ENCODE peak calls at places on chromosomes 5 and 9, in ten cellular contexts. One of them, this sample, is unnamed.

GRCh38 chr5:144191998-144192397 is 21.3 kb downstream of the KCTD16 start:
- DNase-seq in CD14-positive monocyte: no peak
- DNase-seq in HTR-8/SVneo: peak; percentile 59
- DNase-seq in IMR-90: peak; percentile 87
- DNase-seq in amniotic stem cell: peak; percentile 66
- DNase-seq in activated naive CD8-positive, alpha-beta T cell treated with anti-CD3 and anti-CD28 coated beads for 36 hours: peak; percentile 9
- DNase-seq in activated CD4-positive, alpha-beta T cell treated with anti-CD3 and anti-CD28 coated beads, Interleukin-2, amount 50 U/mL, for 24 hours: no peak
- DNase-seq in NCI-H1436: peak; percentile 59
- DNase-seq in NB4: peak; percentile 81
- DNase-seq in MM.1S: peak; percentile 95
- DNase-seq in this sample: peak; percentile 75

GRCh38 chr5:167602077-167602476 is 689.4 kb upstream of the WWC1 start:
- DNase-seq in CD14-positive monocyte: no peak
- DNase-seq in HTR-8/SVneo: no peak
- DNase-seq in IMR-90: no peak
- DNase-seq in amniotic stem cell: no peak
- DNase-seq in activated naive CD8-positive, alpha-beta T cell treated with anti-CD3 and anti-CD28 coated beads for 36 hours: no peak
- DNase-seq in activated CD4-positive, alpha-beta T cell treated with anti-CD3 and anti-CD28 coated beads, Interleukin-2, amount 50 U/mL, for 24 hours: no peak
- DNase-seq in NCI-H1436: no peak
- DNase-seq in NB4: no peak
- DNase-seq in MM.1S: no peak
- DNase-seq in this sample: no peak

GRCh38 chr9:109012009-109012875 is 1.1 kb downstream of the CTNNAL1 start:
- DNase-seq in CD14-positive monocyte: peak; percentile 74
- DNase-seq in HTR-8/SVneo: peak; percentile 83
- DNase-seq in IMR-90: peak; percentile 94
- DNase-seq in amniotic stem cell: peak; percentile 82
- DNase-seq in activated naive CD8-positive, alpha-beta T cell treated with anti-CD3 and anti-CD28 coated beads for 36 hours: peak; percentile 61
- DNase-seq in activated CD4-positive, alpha-beta T cell treated with anti-CD3 and anti-CD28 coated beads, Interleukin-2, amount 50 U/mL, for 24 hours: peak; percentile 18
- DNase-seq in NCI-H1436: no peak
- DNase-seq in NB4: peak; percentile 68
- DNase-seq in MM.1S: peak; percentile 52
- DNase-seq in this sample: peak; percentile 42

GRCh38 chr9:81626511-81626910 is 62.8 kb downstream of the TLE1 start:
- DNase-seq in CD14-positive monocyte: no peak
- DNase-seq in HTR-8/SVneo: no peak
- DNase-seq in IMR-90: peak; percentile 75
- DNase-seq in amniotic stem cell: no peak
- DNase-seq in activated naive CD8-positive, alpha-beta T cell treated with anti-CD3 and anti-CD28 coated beads for 36 hours: no peak
- DNase-seq in activated CD4-positive, alpha-beta T cell treated with anti-CD3 and anti-CD28 coated beads, Interleukin-2, amount 50 U/mL, for 24 hours: no peak
- DNase-seq in NCI-H1436: no peak
- DNase-seq in NB4: no peak
- DNase-seq in MM.1S: no peak
- DNase-seq in this sample: no peak

GRCh38 chr9:21552244-21552825 is 70.2 kb upstream of the IFNE start:
- DNase-seq in CD14-positive monocyte: no peak
- DNase-seq in HTR-8/SVneo: no peak
- DNase-seq in IMR-90: no peak
- DNase-seq in amniotic stem cell: no peak
- DNase-seq in activated naive CD8-positive, alpha-beta T cell treated with anti-CD3 and anti-CD28 coated beads for 36 hours: no peak
- DNase-seq in activated CD4-positive, alpha-beta T cell treated with anti-CD3 and anti-CD28 coated beads, Interleukin-2, amount 50 U/mL, for 24 hours: no peak
- DNase-seq in NCI-H1436: no peak
- DNase-seq in NB4: no peak
- DNase-seq in MM.1S: no peak
- DNase-seq in this sample: no peak

GRCh38 chr9:34568783-34569182 is 20.7 kb downstream of the CNTFR start:
- DNase-seq in CD14-positive monocyte: no peak
- DNase-seq in HTR-8/SVneo: no peak
- DNase-seq in IMR-90: no peak
- DNase-seq in amniotic stem cell: no peak
- DNase-seq in activated naive CD8-positive, alpha-beta T cell treated with anti-CD3 and anti-CD28 coated beads for 36 hours: no peak
- DNase-seq in activated CD4-positive, alpha-beta T cell treated with anti-CD3 and anti-CD28 coated beads, Interleukin-2, amount 50 U/mL, for 24 hours: no peak
- DNase-seq in NCI-H1436: no peak
- DNase-seq in NB4: no peak
- DNase-seq in MM.1S: no peak
- DNase-seq in this sample: no peak

GRCh38 chr5:117748336-117748735 is 1173.7 kb upstream of the SEMA6A start:
- DNase-seq in CD14-positive monocyte: no peak
- DNase-seq in HTR-8/SVneo: no peak
- DNase-seq in IMR-90: no peak
- DNase-seq in amniotic stem cell: no peak
- DNase-seq in activated naive CD8-positive, alpha-beta T cell treated with anti-CD3 and anti-CD28 coated beads for 36 hours: no peak
- DNase-seq in activated CD4-positive, alpha-beta T cell treated with anti-CD3 and anti-CD28 coated beads, Interleukin-2, amount 50 U/mL, for 24 hours: no peak
- DNase-seq in NCI-H1436: no peak
- DNase-seq in NB4: no peak
- DNase-seq in MM.1S: no peak
- DNase-seq in this sample: no peak

GRCh38 chr5:96260009-96260408 is 173.0 kb downstream of the PCSK1 start:
- DNase-seq in CD14-positive monocyte: no peak
- DNase-seq in HTR-8/SVneo: no peak
- DNase-seq in IMR-90: no peak
- DNase-seq in amniotic stem cell: no peak
- DNase-seq in activated naive CD8-positive, alpha-beta T cell treated with anti-CD3 and anti-CD28 coated beads for 36 hours: no peak
- DNase-seq in activated CD4-positive, alpha-beta T cell treated with anti-CD3 and anti-CD28 coated beads, Interleukin-2, amount 50 U/mL, for 24 hours: no peak
- DNase-seq in NCI-H1436: no peak
- DNase-seq in NB4: no peak
- DNase-seq in MM.1S: no peak
- DNase-seq in this sample: no peak

GRCh38 chr5:14590949-14591348 is 9.4 kb downstream of the OTULINL start:
- DNase-seq in CD14-positive monocyte: no peak
- DNase-seq in HTR-8/SVneo: no peak
- DNase-seq in IMR-90: no peak
- DNase-seq in amniotic stem cell: no peak
- DNase-seq in activated naive CD8-positive, alpha-beta T cell treated with anti-CD3 and anti-CD28 coated beads for 36 hours: no peak
- DNase-seq in activated CD4-positive, alpha-beta T cell treated with anti-CD3 and anti-CD28 coated beads, Interleukin-2, amount 50 U/mL, for 24 hours: no peak
- DNase-seq in NCI-H1436: no peak
- DNase-seq in NB4: no peak
- DNase-seq in MM.1S: no peak
- DNase-seq in this sample: no peak

GRCh38 chr5:1007681-1008450 is 736 bp upstream of the NKD2 start:
- DNase-seq in CD14-positive monocyte: peak; percentile 22
- DNase-seq in HTR-8/SVneo: no peak
- DNase-seq in IMR-90: no peak
- DNase-seq in amniotic stem cell: no peak
- DNase-seq in activated naive CD8-positive, alpha-beta T cell treated with anti-CD3 and anti-CD28 coated beads for 36 hours: no peak
- DNase-seq in activated CD4-positive, alpha-beta T cell treated with anti-CD3 and anti-CD28 coated beads, Interleukin-2, amount 50 U/mL, for 24 hours: no peak
- DNase-seq in NCI-H1436: no peak
- DNase-seq in NB4: no peak
- DNase-seq in MM.1S: no peak
- DNase-seq in this sample: peak; percentile 84

GRCh38 chr9:3435732-3436131 is 90.1 kb downstream of the RFX3 start:
- DNase-seq in CD14-positive monocyte: no peak
- DNase-seq in HTR-8/SVneo: no peak
- DNase-seq in IMR-90: no peak
- DNase-seq in amniotic stem cell: no peak
- DNase-seq in activated naive CD8-positive, alpha-beta T cell treated with anti-CD3 and anti-CD28 coated beads for 36 hours: no peak
- DNase-seq in activated CD4-positive, alpha-beta T cell treated with anti-CD3 and anti-CD28 coated beads, Interleukin-2, amount 50 U/mL, for 24 hours: no peak
- DNase-seq in NCI-H1436: no peak
- DNase-seq in NB4: no peak
- DNase-seq in MM.1S: no peak
- DNase-seq in this sample: no peak

GRCh38 chr5:102750435-102750834 is 4.7 kb upstream of the PAM start:
- DNase-seq in CD14-positive monocyte: no peak
- DNase-seq in HTR-8/SVneo: no peak
- DNase-seq in IMR-90: no peak
- DNase-seq in amniotic stem cell: no peak
- DNase-seq in activated naive CD8-positive, alpha-beta T cell treated with anti-CD3 and anti-CD28 coated beads for 36 hours: no peak
- DNase-seq in activated CD4-positive, alpha-beta T cell treated with anti-CD3 and anti-CD28 coated beads, Interleukin-2, amount 50 U/mL, for 24 hours: no peak
- DNase-seq in NCI-H1436: no peak
- DNase-seq in NB4: no peak
- DNase-seq in MM.1S: no peak
- DNase-seq in this sample: no peak

GRCh38 chr5:147610798-147611197 is 100.9 kb upstream of the DPYSL3 start:
- DNase-seq in CD14-positive monocyte: no peak
- DNase-seq in HTR-8/SVneo: no peak
- DNase-seq in IMR-90: no peak
- DNase-seq in amniotic stem cell: no peak
- DNase-seq in activated naive CD8-positive, alpha-beta T cell treated with anti-CD3 and anti-CD28 coated beads for 36 hours: no peak
- DNase-seq in activated CD4-positive, alpha-beta T cell treated with anti-CD3 and anti-CD28 coated beads, Interleukin-2, amount 50 U/mL, for 24 hours: no peak
- DNase-seq in NCI-H1436: no peak
- DNase-seq in NB4: no peak
- DNase-seq in MM.1S: no peak
- DNase-seq in this sample: no peak